ENCODE peak calls at places on chromosomes 12 and 14, in seven cellular contexts. One of them, this sample, is unnamed.

GRCh38 chr12:62426095-62426488 is 40.5 kb upstream of the MON2 start:
- DNase-seq in hypothalamus: no peak
- DNase-seq in OCI-M1: no peak
- DNase-seq in NCI-H1092: no peak
- DNase-seq in AG09319: no peak
- DNase-seq in thyroid gland: no peak
- DNase-seq in astrocyte of the spinal cord: peak
- DNase-seq in this sample: no peak

GRCh38 chr12:45989277-45989856 is 1.0 kb downstream of the SCAF11 start:
- DNase-seq in thyroid gland: no peak
- DNase-seq in hypothalamus: no peak
- DNase-seq in astrocyte of the spinal cord: no peak
- DNase-seq in AG09319: no peak
- DNase-seq in NCI-H1092: no peak
- DNase-seq in OCI-M1: no peak
- DNase-seq in this sample: no peak

GRCh38 chr14:56487090-56487667 is 92.4 kb upstream of the TMEM260 start:
- DNase-seq in hypothalamus: no peak
- DNase-seq in astrocyte of the spinal cord: peak
- DNase-seq in AG09319: peak
- DNase-seq in NCI-H1092: no peak
- DNase-seq in OCI-M1: peak
- DNase-seq in thyroid gland: no peak
- DNase-seq in this sample: peak

GRCh38 chr14:74552623-74553022 is 59.1 kb downstream of the ISCA2 start:
- DNase-seq in thyroid gland: peak
- DNase-seq in NCI-H1092: no peak
- DNase-seq in OCI-M1: no peak
- DNase-seq in AG09319: no peak
- DNase-seq in hypothalamus: no peak
- DNase-seq in astrocyte of the spinal cord: no peak
- DNase-seq in this sample: no peak

GRCh38 chr14:66228267-66228970 is 257.8 kb upstream of the CCDC196 start:
- DNase-seq in AG09319: no peak
- DNase-seq in astrocyte of the spinal cord: peak
- DNase-seq in OCI-M1: no peak
- DNase-seq in thyroid gland: no peak
- DNase-seq in hypothalamus: no peak
- DNase-seq in NCI-H1092: no peak
- DNase-seq in this sample: no peak

GRCh38 chr12:109900752-109901580 is 892 bp downstream of the TCHP start:
- DNase-seq in astrocyte of the spinal cord: peak
- DNase-seq in thyroid gland: no peak
- DNase-seq in AG09319: no peak
- DNase-seq in hypothalamus: no peak
- DNase-seq in NCI-H1092: no peak
- DNase-seq in OCI-M1: peak
- DNase-seq in this sample: no peak

GRCh38 chr14:103871596-103872480 is 24.5 kb upstream of the PPP1R13B start:
- DNase-seq in NCI-H1092: no peak
- DNase-seq in OCI-M1: no peak
- DNase-seq in thyroid gland: peak
- DNase-seq in AG09319: no peak
- DNase-seq in hypothalamus: no peak
- DNase-seq in astrocyte of the spinal cord: no peak
- DNase-seq in this sample: no peak

GRCh38 chr12:45232771-45233372 is 17.0 kb downstream of the ANO6 start:
- DNase-seq in astrocyte of the spinal cord: peak
- DNase-seq in AG09319: no peak
- DNase-seq in OCI-M1: no peak
- DNase-seq in NCI-H1092: no peak
- DNase-seq in thyroid gland: peak
- DNase-seq in hypothalamus: no peak
- DNase-seq in this sample: no peak

GRCh38 chr12:52175411-52176350 is 16.1 kb downstream of the KRT80 start:
- DNase-seq in astrocyte of the spinal cord: peak
- DNase-seq in thyroid gland: no peak
- DNase-seq in NCI-H1092: no peak
- DNase-seq in OCI-M1: no peak
- DNase-seq in AG09319: no peak
- DNase-seq in hypothalamus: no peak
- DNase-seq in this sample: peak

GRCh38 chr12:102954143-102954542 is 3.3 kb upstream of the ASCL1 start:
- DNase-seq in astrocyte of the spinal cord: no peak
- DNase-seq in AG09319: no peak
- DNase-seq in NCI-H1092: no peak
- DNase-seq in OCI-M1: no peak
- DNase-seq in hypothalamus: no peak
- DNase-seq in thyroid gland: no peak
- DNase-seq in this sample: no peak

GRCh38 chr12:118061876-118062791 is 1.2 kb upstream of the WSB2 start:
- DNase-seq in NCI-H1092: no peak
- DNase-seq in OCI-M1: peak
- DNase-seq in AG09319: no peak
- DNase-seq in thyroid gland: peak
- DNase-seq in hypothalamus: peak
- DNase-seq in astrocyte of the spinal cord: peak
- DNase-seq in this sample: no peak

GRCh38 chr12:58575281-58575680 is 345.0 kb downstream of the LRIG3 start:
- DNase-seq in astrocyte of the spinal cord: peak
- DNase-seq in thyroid gland: no peak
- DNase-seq in hypothalamus: no peak
- DNase-seq in OCI-M1: peak
- DNase-seq in NCI-H1092: no peak
- DNase-seq in AG09319: peak
- DNase-seq in this sample: no peak

GRCh38 chr14:36807727-36808126 is 146.1 kb downstream of the PAX9 start:
- DNase-seq in AG09319: no peak
- DNase-seq in thyroid gland: no peak
- DNase-seq in OCI-M1: no peak
- DNase-seq in NCI-H1092: peak
- DNase-seq in hypothalamus: no peak
- DNase-seq in astrocyte of the spinal cord: no peak
- DNase-seq in this sample: peak

GRCh38 chr12:3204143-3204542 is 127.0 kb downstream of the TSPAN9 start:
- DNase-seq in AG09319: no peak
- DNase-seq in thyroid gland: no peak
- DNase-seq in astrocyte of the spinal cord: no peak
- DNase-seq in NCI-H1092: no peak
- DNase-seq in hypothalamus: no peak
- DNase-seq in OCI-M1: no peak
- DNase-seq in this sample: peak

GRCh38 chr14:53881161-53881846 is 75.3 kb downstream of the BMP4 start:
- DNase-seq in AG09319: peak
- DNase-seq in NCI-H1092: no peak
- DNase-seq in thyroid gland: no peak
- DNase-seq in OCI-M1: no peak
- DNase-seq in hypothalamus: no peak
- DNase-seq in astrocyte of the spinal cord: peak
- DNase-seq in this sample: no peak

GRCh38 chr12:83960767-83961166 is 951.8 kb downstream of the SLC6A15 start:
- DNase-seq in OCI-M1: no peak
- DNase-seq in thyroid gland: no peak
- DNase-seq in NCI-H1092: no peak
- DNase-seq in hypothalamus: no peak
- DNase-seq in astrocyte of the spinal cord: no peak
- DNase-seq in AG09319: no peak
- DNase-seq in this sample: no peak

GRCh38 chr12:53053223-53054111 is 3.6 kb downstream of the TNS2 start:
- DNase-seq in AG09319: no peak
- DNase-seq in thyroid gland: peak
- DNase-seq in OCI-M1: peak
- DNase-seq in astrocyte of the spinal cord: no peak
- DNase-seq in hypothalamus: peak
- DNase-seq in NCI-H1092: no peak
- DNase-seq in this sample: peak

GRCh38 chr14:100783630-100784321 is 42.1 kb upstream of the MEG3 start:
- DNase-seq in OCI-M1: no peak
- DNase-seq in hypothalamus: no peak
- DNase-seq in astrocyte of the spinal cord: no peak
- DNase-seq in NCI-H1092: no peak
- DNase-seq in thyroid gland: no peak
- DNase-seq in AG09319: no peak
- DNase-seq in this sample: no peak

GRCh38 chr12:93979189-93979588 is 169.2 kb upstream of the PLXNC1 start:
- DNase-seq in AG09319: no peak
- DNase-seq in hypothalamus: no peak
- DNase-seq in astrocyte of the spinal cord: peak
- DNase-seq in NCI-H1092: no peak
- DNase-seq in OCI-M1: peak
- DNase-seq in thyroid gland: peak
- DNase-seq in this sample: no peak

GRCh38 chr12:51025182-51025747 is 919 bp downstream of the SLC11A2 start:
- DNase-seq in hypothalamus: no peak
- DNase-seq in astrocyte of the spinal cord: no peak
- DNase-seq in AG09319: no peak
- DNase-seq in NCI-H1092: no peak
- DNase-seq in thyroid gland: no peak
- DNase-seq in OCI-M1: peak
- DNase-seq in this sample: no peak

This sample was measured in COR-L47.